ENCODE peak calls at places on chromosome 15, in eight cellular contexts. U is EL; Z is GM12865; S is effector memory CD8-positive, alpha-beta T cell; Q is NT2/D1; T is right cardiac atrium; R is activated CD8-positive, alpha-beta memory T cell treated with anti-CD3 and anti-CD28 coated beads for 48 hours; I is effector memory CD4-positive, alpha-beta T cell. O is an unnamed sample.
A peak's percentile ranks its signal among the peaks of the same experiment; 100 is the strongest.

GRCh38 chr15:67833504-67834248 is 6.2 kb downstream of the RNU6-1 start:
- DNase-seq in U (peak; percentile 59), Z (peak; percentile 69), S (peak; percentile 26), Q (no peak), T (no peak), R (no peak), I (no peak), O (peak; percentile 31)

GRCh38 chr15:75037685-75038084 is 14.3 kb downstream of the PPCDC start:
- DNase-seq in U (peak; percentile 13), Z (no peak), S (no peak), Q (no peak), T (no peak), R (no peak), I (no peak), O (no peak)

GRCh38 chr15:78365931-78366330 is 25.8 kb downstream of the CRABP1 start:
- DNase-seq in U (no peak), Z (no peak), S (no peak), Q (no peak), T (no peak), R (no peak), I (no peak), O (peak; percentile 9)

GRCh38 chr15:84914351-84914750 is 29.9 kb downstream of the SLC28A1 start:
- DNase-seq in U (no peak), Z (no peak), S (no peak), Q (no peak), T (no peak), R (no peak), I (no peak), O (no peak)

GRCh38 chr15:94522125-94522524 is 290.8 kb downstream of the MCTP2 start:
- DNase-seq in U (no peak), Z (no peak), S (no peak), Q (no peak), T (no peak), R (no peak), I (no peak), O (no peak)

GRCh38 chr15:51223771-51224229 is 114.6 kb downstream of the CYP19A1 start:
- DNase-seq in U (peak; percentile 94), Z (peak; percentile 25), S (no peak), Q (no peak), T (no peak), R (no peak), I (no peak), O (peak; percentile 78)

GRCh38 chr15:77347197-77347596 is 72.7 kb downstream of the PEAK1 start:
- DNase-seq in U (no peak), Z (no peak), S (no peak), Q (no peak), T (no peak), R (no peak), I (no peak), O (peak; percentile 56)

GRCh38 chr15:82832601-82833209 is 23.3 kb downstream of the WHAMM start:
- DNase-seq in U (peak; percentile 87), Z (peak; percentile 75), S (no peak), Q (no peak), T (no peak), R (no peak), I (no peak), O (peak; percentile 93)

GRCh38 chr15:31159837-31160236 is 58.3 kb upstream of the TRPM1 start:
- DNase-seq in U (no peak), Z (no peak), S (no peak), Q (no peak), T (no peak), R (no peak), I (no peak), O (no peak)

GRCh38 chr15:41914406-41914805 is 20.6 kb upstream of the SPTBN5 start:
- DNase-seq in U (no peak), Z (no peak), S (no peak), Q (no peak), T (no peak), R (no peak), I (no peak), O (no peak)

GRCh38 chr15:70243686-70244540 is 146.2 kb upstream of the TLE3 start:
- DNase-seq in U (no peak), Z (no peak), S (no peak), Q (no peak), T (no peak), R (no peak), I (no peak), O (no peak)

GRCh38 chr15:94670436-94671034 is 439.2 kb downstream of the MCTP2 start:
- DNase-seq in U (peak; percentile 28), Z (peak; percentile 9), S (no peak), Q (peak; percentile 30), T (no peak), R (no peak), I (no peak), O (peak; percentile 60)

GRCh38 chr15:74402873-74403589 is 30.7 kb downstream of the SEMA7A start:
- DNase-seq in U (no peak), Z (peak; percentile 94), S (peak; percentile 24), Q (no peak), T (peak; percentile 37), R (peak; percentile 76), I (no peak), O (no peak)

GRCh38 chr15:85379403-85380131 is 836 bp upstream of the AKAP13 start:
- DNase-seq in U (peak; percentile 47), Z (peak; percentile 59), S (peak; percentile 14), Q (no peak), T (no peak), R (peak; percentile 28), I (peak; percentile 63), O (peak; percentile 33)

GRCh38 chr15:85282504-85283115 is 97.8 kb upstream of the AKAP13 start:
- DNase-seq in U (peak; percentile 86), Z (no peak), S (no peak), Q (no peak), T (no peak), R (no peak), I (no peak), O (peak; percentile 75)

GRCh38 chr15:37823601-37824275 is 110.7 kb upstream of the TMCO5A start:
- DNase-seq in U (no peak), Z (no peak), S (no peak), Q (no peak), T (no peak), R (no peak), I (no peak), O (no peak)

GRCh38 chr15:90680371-90680935 is 36.7 kb upstream of the BLM start:
- DNase-seq in U (peak; percentile 94), Z (no peak), S (no peak), Q (no peak), T (no peak), R (no peak), I (no peak), O (peak; percentile 90)

GRCh38 chr15:40776537-40777141 is 6.9 kb downstream of the C15orf62 start:
- DNase-seq in U (peak; percentile 69), Z (no peak), S (peak; percentile 70), Q (no peak), T (no peak), R (no peak), I (no peak), O (peak; percentile 93)

O was measured in PC-3.